ENCODE peak calls at places on chromosome 18, in nine cellular contexts. U is CD4-positive, alpha-beta T cell; Y is astrocyte of the spinal cord; X is left ventricle myocardium inferior; H is H9; R is spleen; C is AG09309; O is WERI-Rb-1; N is chondrocyte. G is an unnamed sample.

GRCh38 chr18:31268985-31269406 is 49.0 kb upstream of the DSG1 start:
- DNase-seq in U (no peak), Y (no peak), X (no peak), H (no peak), R (no peak), C (no peak), O (no peak), N (no peak), G (no peak)

GRCh38 chr18:44502790-44503189 is 177.9 kb upstream of the SETBP1 start:
- DNase-seq in U (no peak), Y (no peak), X (no peak), H (no peak), R (no peak), C (no peak), O (no peak), N (no peak), G (no peak)

GRCh38 chr18:53153281-53153680 is 813.3 kb downstream of the DCC start:
- DNase-seq in U (no peak), Y (no peak), X (no peak), H (peak; percentile 50), R (no peak), C (no peak), O (peak; percentile 34), N (no peak), G (no peak)

GRCh38 chr18:55404136-55404810 is 183.7 kb downstream of the TCF4 start:
- DNase-seq in U (no peak), Y (no peak), X (no peak), H (no peak), R (no peak), C (no peak), O (no peak), N (no peak), G (no peak)

GRCh38 chr18:9517869-9518268 is 42.6 kb downstream of the RALBP1 start:
- DNase-seq in U (no peak), Y (no peak), X (no peak), H (no peak), R (no peak), C (no peak), O (no peak), N (no peak), G (no peak)

GRCh38 chr18:79197531-79197930 is 128.3 kb downstream of the ATP9B start:
- DNase-seq in U (no peak), Y (no peak), X (no peak), H (no peak), R (no peak), C (no peak), O (no peak), N (no peak), G (no peak)

GRCh38 chr18:8522756-8523155 is 86.5 kb upstream of the RAB12 start:
- DNase-seq in U (no peak), Y (no peak), X (no peak), H (no peak), R (no peak), C (no peak), O (no peak), N (no peak), G (no peak)

GRCh38 chr18:23675236-23675635 is 12.5 kb upstream of the ANKRD29 start:
- DNase-seq in U (no peak), Y (no peak), X (no peak), H (no peak), R (no peak), C (no peak), O (no peak), N (no peak), G (no peak)

GRCh38 chr18:23321996-23322395 is 131.1 kb upstream of the RIOK3 start:
- DNase-seq in U (no peak), Y (no peak), X (no peak), H (no peak), R (no peak), C (no peak), O (no peak), N (no peak), G (no peak)

GRCh38 chr18:56891870-56892269 is 240.7 kb downstream of the WDR7 start:
- DNase-seq in U (no peak), Y (no peak), X (no peak), H (no peak), R (no peak), C (no peak), O (no peak), N (no peak), G (no peak)

GRCh38 chr18:34028341-34028740 is 196.4 kb downstream of the NOL4 start:
- DNase-seq in U (no peak), Y (peak; percentile 87), X (no peak), H (no peak), R (no peak), C (no peak), O (no peak), N (no peak), G (no peak)

GRCh38 chr18:31044926-31045325 is 2.4 kb upstream of the DSC3 start:
- DNase-seq in U (no peak), Y (no peak), X (no peak), H (no peak), R (no peak), C (no peak), O (no peak), N (no peak), G (no peak)

GRCh38 chr18:44774191-44774590 is 93.5 kb downstream of the SETBP1 start:
- DNase-seq in U (no peak), Y (no peak), X (no peak), H (no peak), R (no peak), C (no peak), O (no peak), N (no peak), G (no peak)

GRCh38 chr18:50312296-50313030 is 25.0 kb upstream of the CXXC1 start:
- DNase-seq in U (no peak), Y (no peak), X (no peak), H (no peak), R (no peak), C (no peak), O (no peak), N (no peak), G (no peak)

GRCh38 chr18:37563810-37564511 is 1.6 kb downstream of the CELF4 start:
- DNase-seq in U (no peak), Y (no peak), X (no peak), H (no peak), R (peak; percentile 5), C (no peak), O (no peak), N (no peak), G (no peak)

GRCh38 chr18:9055185-9055584 is 47.3 kb upstream of the NDUFV2 start:
- DNase-seq in U (no peak), Y (peak; percentile 86), X (no peak), H (no peak), R (no peak), C (peak; percentile 79), O (no peak), N (no peak), G (peak; percentile 69)

GRCh38 chr18:34224423-34225217 is at the start of gene NOL4:
- DNase-seq in U (no peak), Y (peak; percentile 60), X (no peak), H (peak; percentile 99), R (peak; percentile 74), C (no peak), O (peak; percentile 91), N (no peak), G (no peak)

DNA sequence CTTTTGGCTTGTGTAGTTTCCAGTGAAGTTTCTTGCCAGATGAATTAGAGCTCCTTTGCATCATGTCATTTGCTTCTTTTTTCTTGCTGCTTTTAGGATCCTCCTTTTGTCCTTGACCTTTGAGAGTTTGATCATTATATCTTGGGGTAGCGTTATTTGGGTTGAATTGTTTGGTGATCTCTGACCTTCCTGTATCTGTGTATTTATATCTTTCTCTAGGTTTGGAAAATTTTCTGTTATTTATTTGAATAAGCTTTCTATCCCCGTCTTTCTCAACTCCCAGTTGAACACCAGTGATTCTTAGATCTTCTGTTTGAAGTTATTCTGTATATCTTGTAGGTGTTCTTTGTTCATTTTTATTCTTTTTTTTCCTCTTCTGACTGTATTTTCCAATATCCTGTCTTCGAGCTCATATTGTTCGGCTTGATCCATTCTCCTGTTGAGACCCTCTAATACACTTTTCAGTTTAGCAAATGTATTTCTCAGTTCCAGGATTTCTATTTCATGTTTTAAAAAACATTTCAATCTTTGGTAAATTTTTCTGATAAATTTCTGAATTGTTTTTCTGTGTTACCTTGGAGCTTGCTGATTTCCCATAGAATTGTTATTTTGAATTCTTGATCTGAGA is 20.8 kb downstream of the GALNT1 start:
- DNase-seq in U (no peak), Y (no peak), X (no peak), H (no peak), R (no peak), C (no peak), O (no peak), N (no peak), G (no peak)
- TF ChIP-seq CTCF in U (no peak), Y (no peak), X (no peak), H (no peak), R (no peak), C (no peak), O (no peak), N (no peak), G (no peak)

GRCh38 chr18:73201940-73202339 is 334.2 kb upstream of the NETO1 start:
- DNase-seq in U (no peak), Y (peak; percentile 23), X (no peak), H (no peak), R (no peak), C (no peak), O (no peak), N (no peak), G (no peak)
- TF ChIP-seq CTCF in U (no peak), Y (no peak), X (no peak), H (no peak), R (no peak), C (no peak), O (no peak), N (no peak), G (no peak)

DNA sequence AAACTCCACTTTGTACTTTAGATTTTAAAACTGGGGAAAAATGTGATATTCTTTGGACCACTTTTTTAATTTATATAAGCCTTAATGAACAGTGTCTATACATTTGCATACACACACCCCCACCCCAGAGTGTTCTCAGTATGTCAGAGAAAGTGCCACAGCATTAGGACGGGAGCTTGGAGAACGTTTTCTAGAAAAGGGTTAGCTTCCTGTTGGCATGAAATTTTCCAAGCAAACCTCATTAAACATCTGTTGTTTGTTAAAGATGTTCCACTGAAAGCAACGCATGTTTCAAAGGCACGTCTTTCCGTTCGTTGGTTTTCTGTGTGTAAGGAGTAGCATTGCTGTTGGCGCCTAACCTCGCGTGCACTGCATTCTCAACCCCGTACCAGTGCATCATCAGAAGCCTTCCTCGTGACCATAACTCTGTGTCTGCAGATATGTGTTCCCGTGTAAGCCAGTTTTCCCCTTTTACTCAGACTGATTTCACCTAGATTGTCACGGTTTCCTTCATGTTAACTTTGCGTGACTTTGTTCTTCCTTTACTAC is 228.5 kb downstream of the ALPK2 start:
- DNase-seq in U (no peak), Y (no peak), X (no peak), H (peak; percentile 8), R (no peak), C (peak; percentile 35), O (no peak), N (no peak), G (peak; percentile 56)
- TF ChIP-seq CTCF in U (no peak), Y (no peak), X (peak; percentile 8), H (no peak), R (no peak), C (no peak), O (no peak), N (peak; percentile 2), G (no peak)

DNA sequence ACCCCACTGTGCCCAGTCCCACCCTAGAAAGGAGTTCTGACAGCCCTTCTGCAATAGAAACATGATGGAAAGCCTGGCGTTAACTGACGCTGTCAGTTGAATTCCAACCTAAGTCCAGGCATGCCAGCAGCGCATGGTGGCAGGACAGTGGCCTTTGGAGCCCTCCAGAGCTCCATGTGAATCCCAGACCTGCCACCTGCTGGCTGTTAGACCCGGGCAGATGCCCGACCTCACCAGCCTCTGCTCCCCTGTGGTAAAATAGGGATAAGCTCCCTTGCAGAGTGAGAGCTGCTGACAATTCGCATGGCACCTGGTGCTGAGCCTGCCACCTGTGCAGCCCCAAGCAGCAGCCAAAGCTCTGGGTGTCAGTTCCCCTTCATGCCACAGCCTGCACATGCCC is 138.6 kb downstream of the LOXHD1 start:
- DNase-seq in U (no peak), Y (no peak), X (peak; percentile 38), H (peak; percentile 65), R (no peak), C (no peak), O (peak; percentile 77), N (no peak), G (no peak)
- TF ChIP-seq CTCF in U (no peak), Y (no peak), X (peak; percentile 72), H (peak; percentile 56), R (no peak), C (no peak), O (peak; percentile 78), N (peak; percentile 34), G (no peak)